ENCODE peak calls at places on chromosome 21, in ten cellular contexts. One of them, this sample, is unnamed.
A peak's percentile ranks its signal among the peaks of the same experiment; 100 is the strongest.

GRCh38 chr21:25963186-25963585 is 207.4 kb downstream of the APP start:
- DNase-seq in body of pancreas: peak; percentile 33
- DNase-seq in IMR-90: peak; percentile 34
- DNase-seq in glutamatergic neuron: no peak
- DNase-seq in RWPE1: peak; percentile 75
- DNase-seq in colonic mucosa: peak; percentile 43
- DNase-seq in fibroblast of mammary gland: peak; percentile 63
- DNase-seq in sigmoid colon: no peak
- DNase-seq in brain microvascular endothelial cell: no peak
- DNase-seq in tibial artery: no peak
- DNase-seq in this sample: no peak

GRCh38 chr21:34022557-34023335 is 50.6 kb upstream of the MRPS6 start:
- DNase-seq in sigmoid colon: peak; percentile 68
- DNase-seq in colonic mucosa: no peak
- DNase-seq in fibroblast of mammary gland: no peak
- DNase-seq in IMR-90: no peak
- DNase-seq in body of pancreas: peak; percentile 26
- DNase-seq in brain microvascular endothelial cell: no peak
- DNase-seq in RWPE1: no peak
- DNase-seq in tibial artery: no peak
- DNase-seq in glutamatergic neuron: no peak
- DNase-seq in this sample: no peak

GRCh38 chr21:41236361-41236973 is 68.5 kb downstream of the BACE2 start:
- DNase-seq in IMR-90: no peak
- DNase-seq in tibial artery: no peak
- DNase-seq in glutamatergic neuron: no peak
- DNase-seq in sigmoid colon: no peak
- DNase-seq in brain microvascular endothelial cell: no peak
- DNase-seq in colonic mucosa: no peak
- DNase-seq in fibroblast of mammary gland: no peak
- DNase-seq in RWPE1: no peak
- DNase-seq in body of pancreas: no peak
- DNase-seq in this sample: no peak

GRCh38 chr21:26977741-26978140 is 10.9 kb upstream of the ADAMTS5 start:
- DNase-seq in IMR-90: peak; percentile 61
- DNase-seq in body of pancreas: no peak
- DNase-seq in glutamatergic neuron: no peak
- DNase-seq in sigmoid colon: no peak
- DNase-seq in colonic mucosa: no peak
- DNase-seq in tibial artery: no peak
- DNase-seq in fibroblast of mammary gland: peak; percentile 61
- DNase-seq in RWPE1: no peak
- DNase-seq in brain microvascular endothelial cell: no peak
- DNase-seq in this sample: no peak

GRCh38 chr21:33348728-33349127 is 24.0 kb downstream of the IFNAR1 start:
- DNase-seq in body of pancreas: no peak
- DNase-seq in fibroblast of mammary gland: no peak
- DNase-seq in IMR-90: no peak
- DNase-seq in RWPE1: no peak
- DNase-seq in colonic mucosa: no peak
- DNase-seq in glutamatergic neuron: no peak
- DNase-seq in tibial artery: no peak
- DNase-seq in brain microvascular endothelial cell: no peak
- DNase-seq in sigmoid colon: no peak
- DNase-seq in this sample: no peak

GRCh38 chr21:45522986-45523385 is 19.3 kb downstream of the SLC19A1 start:
- DNase-seq in sigmoid colon: peak; percentile 37
- DNase-seq in tibial artery: no peak
- DNase-seq in glutamatergic neuron: no peak
- DNase-seq in body of pancreas: no peak
- DNase-seq in IMR-90: no peak
- DNase-seq in colonic mucosa: no peak
- DNase-seq in RWPE1: no peak
- DNase-seq in brain microvascular endothelial cell: no peak
- DNase-seq in fibroblast of mammary gland: no peak
- DNase-seq in this sample: no peak

GRCh38 chr21:16851054-16851453 is 661.8 kb upstream of the CXADR start:
- DNase-seq in body of pancreas: no peak
- DNase-seq in sigmoid colon: no peak
- DNase-seq in tibial artery: no peak
- DNase-seq in colonic mucosa: no peak
- DNase-seq in glutamatergic neuron: no peak
- DNase-seq in brain microvascular endothelial cell: no peak
- DNase-seq in IMR-90: no peak
- DNase-seq in fibroblast of mammary gland: no peak
- DNase-seq in RWPE1: no peak
- DNase-seq in this sample: no peak

GRCh38 chr21:33261635-33262034 is 4.5 kb upstream of the IL10RB start:
- DNase-seq in glutamatergic neuron: no peak
- DNase-seq in brain microvascular endothelial cell: peak; percentile 62
- DNase-seq in fibroblast of mammary gland: peak; percentile 66
- DNase-seq in IMR-90: peak; percentile 62
- DNase-seq in sigmoid colon: no peak
- DNase-seq in RWPE1: no peak
- DNase-seq in colonic mucosa: no peak
- DNase-seq in body of pancreas: peak; percentile 64
- DNase-seq in tibial artery: peak; percentile 39
- DNase-seq in this sample: no peak

DNA sequence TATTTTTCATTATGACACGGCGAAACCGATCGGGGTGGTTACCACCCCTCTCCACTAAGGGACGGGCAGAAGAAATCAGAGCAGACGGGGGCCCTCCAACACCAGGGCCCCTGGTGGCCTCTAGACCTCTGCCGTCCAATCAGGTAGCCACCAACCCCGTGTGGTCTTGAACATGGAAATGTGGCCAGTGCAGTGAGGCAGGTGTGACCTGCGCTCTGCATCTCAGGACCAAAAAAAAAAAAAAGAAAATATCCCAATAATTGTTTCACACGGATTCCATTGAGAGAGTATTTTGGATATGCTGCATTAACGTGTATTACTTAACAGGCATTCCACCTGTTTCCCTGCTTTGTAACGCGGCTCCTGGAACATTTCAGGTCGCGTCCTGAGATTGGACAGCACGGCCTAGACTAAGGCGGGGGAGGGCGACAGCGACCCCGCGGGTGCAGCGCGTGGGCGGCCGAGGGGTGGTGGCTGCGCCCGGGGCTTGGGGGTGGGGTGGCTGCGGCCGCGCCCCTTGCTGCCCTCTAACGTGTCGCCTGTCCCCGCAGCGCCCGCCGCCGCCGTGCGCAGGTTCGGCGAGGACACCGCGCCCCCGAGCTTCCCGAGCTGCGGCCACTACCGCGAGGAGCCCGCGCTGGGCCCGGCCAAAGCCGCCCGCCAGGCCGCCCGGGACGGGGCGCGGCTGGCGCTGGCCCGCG is 48.3 kb downstream of the SIM2 start:
- DNase-seq in RWPE1: no peak
- DNase-seq in IMR-90: no peak
- DNase-seq in glutamatergic neuron: no peak
- DNase-seq in colonic mucosa: no peak
- DNase-seq in tibial artery: no peak
- DNase-seq in fibroblast of mammary gland: no peak
- DNase-seq in sigmoid colon: no peak
- DNase-seq in brain microvascular endothelial cell: no peak
- DNase-seq in body of pancreas: no peak
- DNase-seq in this sample: no peak
- TF ChIP-seq CTCF in RWPE1: no peak
- TF ChIP-seq CTCF in IMR-90: no peak
- TF ChIP-seq CTCF in glutamatergic neuron: no peak
- TF ChIP-seq CTCF in colonic mucosa: no peak
- TF ChIP-seq CTCF in tibial artery: no peak
- TF ChIP-seq CTCF in fibroblast of mammary gland: no peak
- TF ChIP-seq CTCF in sigmoid colon: no peak
- TF ChIP-seq CTCF in brain microvascular endothelial cell: no peak
- TF ChIP-seq CTCF in body of pancreas: no peak
- TF ChIP-seq CTCF in this sample: no peak

DNA sequence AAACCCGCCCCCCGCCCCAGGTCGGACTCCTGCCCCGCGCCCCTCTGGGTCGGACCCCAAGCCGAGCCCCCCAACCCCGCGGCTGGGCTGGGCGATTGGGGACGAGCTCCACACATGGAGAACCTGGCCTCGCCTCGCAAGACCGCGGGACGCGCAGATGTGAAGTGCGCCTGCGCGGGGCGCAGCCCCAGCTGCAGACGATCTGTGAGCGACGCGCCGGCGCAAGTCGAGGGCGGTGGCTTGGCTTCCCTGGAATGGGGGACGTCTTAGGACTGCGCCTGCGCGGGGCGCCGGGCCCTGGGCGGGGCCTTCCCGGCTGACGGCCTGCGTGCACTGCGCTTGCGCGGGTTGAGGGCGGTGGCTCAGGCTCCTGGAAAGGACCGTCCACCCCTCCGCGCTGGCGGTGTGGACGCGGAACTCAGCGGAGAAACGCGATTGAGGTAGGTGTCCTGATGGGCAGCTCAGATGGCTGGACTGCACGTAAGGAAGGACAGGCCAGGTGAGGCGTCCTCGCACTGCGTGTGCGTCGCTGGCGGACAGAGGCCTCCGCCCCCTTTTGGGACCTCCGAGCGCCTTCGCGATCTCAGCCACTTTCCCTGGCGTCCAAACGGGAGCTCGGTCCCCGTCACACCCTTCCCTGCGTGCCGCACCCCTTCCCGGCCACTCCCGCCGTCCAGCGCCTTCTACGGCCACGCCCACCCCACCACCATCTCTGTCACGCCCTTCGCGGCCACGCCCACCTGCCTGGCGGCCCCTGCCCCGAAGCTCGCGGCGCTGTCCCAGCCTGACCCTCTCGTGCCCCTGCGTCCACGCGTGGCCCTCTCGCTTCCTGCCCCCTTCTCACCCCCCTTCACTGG is at the start of gene PRMT2:
- DNase-seq in colonic mucosa: peak; percentile 97
- DNase-seq in IMR-90: peak; percentile 96
- DNase-seq in RWPE1: peak; percentile 100
- DNase-seq in brain microvascular endothelial cell: peak; percentile 88
- DNase-seq in tibial artery: peak; percentile 94
- DNase-seq in body of pancreas: peak; percentile 97
- DNase-seq in sigmoid colon: peak; percentile 99
- DNase-seq in glutamatergic neuron: peak; percentile 99
- DNase-seq in fibroblast of mammary gland: peak; percentile 95
- DNase-seq in this sample: peak; percentile 98
- TF ChIP-seq CTCF in colonic mucosa: no peak
- TF ChIP-seq CTCF in IMR-90: no peak
- TF ChIP-seq CTCF in RWPE1: no peak
- TF ChIP-seq CTCF in brain microvascular endothelial cell: no peak
- TF ChIP-seq CTCF in tibial artery: peak; percentile 36
- TF ChIP-seq CTCF in body of pancreas: peak; percentile 10
- TF ChIP-seq CTCF in sigmoid colon: no peak
- TF ChIP-seq CTCF in glutamatergic neuron: no peak
- TF ChIP-seq CTCF in fibroblast of mammary gland: no peak
- TF ChIP-seq CTCF in this sample: no peak

DNA sequence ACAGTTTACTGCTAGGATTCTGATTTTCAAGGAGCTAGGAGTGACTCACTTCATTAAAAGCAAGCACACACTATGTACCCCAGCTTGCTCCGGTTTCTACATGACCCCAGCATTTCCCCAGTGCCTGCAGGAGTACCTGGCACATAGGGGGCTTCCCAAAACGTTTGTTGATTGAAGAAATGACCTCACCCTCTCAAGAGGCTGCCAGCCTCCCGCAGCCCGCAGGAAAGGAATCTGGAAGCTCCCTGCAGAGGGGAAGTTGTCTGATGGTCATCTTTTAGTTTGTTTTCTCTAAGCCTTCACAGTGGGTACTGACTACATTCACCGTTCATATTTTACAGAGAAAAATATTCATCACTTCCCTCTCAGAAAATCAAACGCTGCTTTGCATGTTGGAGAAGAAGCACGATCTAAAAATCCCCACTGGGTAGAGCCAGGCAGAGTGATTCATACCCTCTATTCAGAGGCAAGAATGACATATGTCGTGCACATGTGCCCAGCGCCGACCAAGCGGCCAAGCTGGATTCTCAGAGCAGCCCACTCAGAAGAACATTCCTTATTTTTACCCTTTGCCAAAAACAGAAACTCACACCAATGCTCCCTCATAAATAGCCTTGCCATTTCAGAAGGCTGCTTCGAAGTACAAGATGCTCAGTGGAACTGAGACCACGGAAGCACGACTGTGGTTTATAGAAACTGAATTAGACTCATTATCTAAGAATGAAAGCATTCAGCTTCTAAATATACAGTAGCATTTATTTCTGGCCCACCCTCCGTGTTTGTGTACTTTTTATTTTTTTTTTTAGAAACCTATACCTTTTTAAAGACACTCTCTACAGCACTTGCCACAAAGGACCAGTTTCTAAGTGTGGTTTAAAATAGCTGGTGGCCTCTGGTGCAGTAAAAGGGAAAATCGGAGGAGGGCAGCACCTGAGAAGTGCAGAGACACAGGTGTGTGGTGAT is 143.2 kb downstream of the MIS18A start:
- DNase-seq in sigmoid colon: no peak
- DNase-seq in IMR-90: peak; percentile 1
- DNase-seq in RWPE1: no peak
- DNase-seq in brain microvascular endothelial cell: peak; percentile 1
- DNase-seq in glutamatergic neuron: no peak
- DNase-seq in fibroblast of mammary gland: peak; percentile 70
- DNase-seq in body of pancreas: no peak
- DNase-seq in colonic mucosa: no peak
- DNase-seq in tibial artery: no peak
- DNase-seq in this sample: no peak
- TF ChIP-seq CTCF in sigmoid colon: no peak
- TF ChIP-seq CTCF in IMR-90: no peak
- TF ChIP-seq CTCF in RWPE1: no peak
- TF ChIP-seq CTCF in brain microvascular endothelial cell: no peak
- TF ChIP-seq CTCF in glutamatergic neuron: no peak
- TF ChIP-seq CTCF in fibroblast of mammary gland: no peak
- TF ChIP-seq CTCF in body of pancreas: no peak
- TF ChIP-seq CTCF in colonic mucosa: no peak
- TF ChIP-seq CTCF in tibial artery: no peak
- TF ChIP-seq CTCF in this sample: no peak

GRCh38 chr21:44485796-44486195 is 30.5 kb downstream of the LRRC3 start:
- DNase-seq in colonic mucosa: no peak
- DNase-seq in fibroblast of mammary gland: no peak
- DNase-seq in body of pancreas: no peak
- DNase-seq in tibial artery: no peak
- DNase-seq in sigmoid colon: no peak
- DNase-seq in IMR-90: no peak
- DNase-seq in brain microvascular endothelial cell: no peak
- DNase-seq in RWPE1: no peak
- DNase-seq in glutamatergic neuron: no peak
- DNase-seq in this sample: no peak

GRCh38 chr21:44483288-44484237 is 28.3 kb downstream of the LRRC3 start:
- DNase-seq in colonic mucosa: no peak
- DNase-seq in IMR-90: peak; percentile 6
- DNase-seq in tibial artery: no peak
- DNase-seq in RWPE1: no peak
- DNase-seq in brain microvascular endothelial cell: no peak
- DNase-seq in fibroblast of mammary gland: peak; percentile 38
- DNase-seq in body of pancreas: no peak
- DNase-seq in glutamatergic neuron: no peak
- DNase-seq in sigmoid colon: no peak
- DNase-seq in this sample: no peak

GRCh38 chr21:44486302-44486701 is 31.0 kb downstream of the LRRC3 start:
- DNase-seq in glutamatergic neuron: no peak
- DNase-seq in body of pancreas: no peak
- DNase-seq in IMR-90: no peak
- DNase-seq in colonic mucosa: no peak
- DNase-seq in brain microvascular endothelial cell: no peak
- DNase-seq in RWPE1: no peak
- DNase-seq in sigmoid colon: no peak
- DNase-seq in tibial artery: no peak
- DNase-seq in fibroblast of mammary gland: no peak
- DNase-seq in this sample: no peak

GRCh38 chr21:44484498-44485253 is 29.4 kb downstream of the LRRC3 start:
- DNase-seq in IMR-90: no peak
- DNase-seq in glutamatergic neuron: no peak
- DNase-seq in sigmoid colon: no peak
- DNase-seq in tibial artery: no peak
- DNase-seq in fibroblast of mammary gland: no peak
- DNase-seq in RWPE1: no peak
- DNase-seq in colonic mucosa: no peak
- DNase-seq in brain microvascular endothelial cell: no peak
- DNase-seq in body of pancreas: no peak
- DNase-seq in this sample: no peak

DNA sequence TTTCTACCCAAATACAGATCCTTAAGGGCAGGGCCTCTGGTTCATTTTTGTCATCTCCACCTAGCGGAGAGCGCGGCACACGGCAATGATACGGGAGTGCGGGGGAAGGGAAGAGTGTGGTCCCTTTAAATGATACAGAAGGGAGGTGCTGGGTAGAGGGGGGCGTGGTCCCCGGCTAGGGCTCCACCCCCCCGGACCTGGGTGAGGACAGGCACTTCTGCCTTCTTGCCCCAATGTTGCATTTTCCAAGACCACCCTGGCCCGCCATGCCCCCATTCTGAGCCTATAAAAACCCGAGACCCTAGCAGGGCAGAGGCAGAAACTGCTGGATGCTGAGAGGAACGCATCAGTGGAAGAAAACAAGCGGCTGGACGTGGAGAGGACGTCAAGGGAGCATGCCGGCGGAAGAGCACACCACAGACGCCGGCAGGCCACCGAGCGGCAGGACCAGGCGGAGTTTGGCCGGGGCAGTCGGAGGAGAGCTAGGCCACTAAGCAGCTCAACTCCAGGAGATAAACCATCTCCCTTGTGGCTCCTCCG is 30.0 kb downstream of the LRRC3 start:
- DNase-seq in body of pancreas: no peak
- DNase-seq in sigmoid colon: no peak
- DNase-seq in IMR-90: peak; percentile 8
- DNase-seq in tibial artery: peak; percentile 47
- DNase-seq in RWPE1: no peak
- DNase-seq in colonic mucosa: peak; percentile 33
- DNase-seq in brain microvascular endothelial cell: no peak
- DNase-seq in glutamatergic neuron: peak; percentile 60
- DNase-seq in fibroblast of mammary gland: peak; percentile 36
- DNase-seq in this sample: peak; percentile 65
- TF ChIP-seq CTCF in body of pancreas: no peak
- TF ChIP-seq CTCF in sigmoid colon: peak; percentile 9
- TF ChIP-seq CTCF in IMR-90: peak; percentile 34
- TF ChIP-seq CTCF in tibial artery: no peak
- TF ChIP-seq CTCF in RWPE1: no peak
- TF ChIP-seq CTCF in colonic mucosa: no peak
- TF ChIP-seq CTCF in brain microvascular endothelial cell: peak; percentile 15
- TF ChIP-seq CTCF in glutamatergic neuron: peak; percentile 54
- TF ChIP-seq CTCF in fibroblast of mammary gland: peak; percentile 14
- TF ChIP-seq CTCF in this sample: peak; percentile 63